ENCODE peak calls at places on chromosomes 3 and 15, in seven cellular contexts. F is K562, Q is esophagus muscularis mucosa, T is HepG2, P is stomach, U is sigmoid colon, W is SK-N-SH. X is an unnamed sample.

GRCh38 chr3:64300790-64301423 is 75.6 kb upstream of the PRICKLE2 start:
- DNase-seq in F (no peak), Q (no peak), T (no peak), P (no peak), U (no peak), W (no peak), X (no peak)

GRCh38 chr15:94234300-94234699 is 2.9 kb downstream of the MCTP2 start:
- DNase-seq in F (no peak), Q (no peak), T (no peak), P (no peak), U (no peak), W (no peak), X (no peak)

GRCh38 chr3:15743587-15744009 is 54.2 kb downstream of the ANKRD28 start:
- DNase-seq in F (no peak), Q (no peak), T (no peak), P (no peak), U (no peak), W (no peak), X (no peak)

GRCh38 chr3:107740992-107741896 is 218.5 kb downstream of the BBX start:
- DNase-seq in F (no peak), Q (no peak), T (peak; percentile 8), P (no peak), U (no peak), W (no peak), X (no peak)

GRCh38 chr3:195771651-195772300 is 40.0 kb downstream of the MUC4 start:
- DNase-seq in F (no peak), Q (no peak), T (no peak), P (no peak), U (peak; percentile 60), W (no peak), X (no peak)

GRCh38 chr3:124207873-124208473 is 216.0 kb upstream of the ROPN1 start:
- DNase-seq in F (no peak), Q (no peak), T (no peak), P (no peak), U (no peak), W (no peak), X (no peak)

GRCh38 chr3:53495091-53495517 is 693 bp downstream of the CACNA1D start:
- DNase-seq in F (no peak), Q (no peak), T (no peak), P (no peak), U (no peak), W (peak; percentile 73), X (no peak)

GRCh38 chr3:25019506-25019905 is 408.6 kb upstream of the RARB start:
- DNase-seq in F (no peak), Q (no peak), T (no peak), P (no peak), U (no peak), W (no peak), X (no peak)

GRCh38 chr3:145869958-145870357 is 291.0 kb downstream of the PLOD2 start:
- DNase-seq in F (no peak), Q (no peak), T (no peak), P (no peak), U (no peak), W (no peak), X (no peak)

DNA sequence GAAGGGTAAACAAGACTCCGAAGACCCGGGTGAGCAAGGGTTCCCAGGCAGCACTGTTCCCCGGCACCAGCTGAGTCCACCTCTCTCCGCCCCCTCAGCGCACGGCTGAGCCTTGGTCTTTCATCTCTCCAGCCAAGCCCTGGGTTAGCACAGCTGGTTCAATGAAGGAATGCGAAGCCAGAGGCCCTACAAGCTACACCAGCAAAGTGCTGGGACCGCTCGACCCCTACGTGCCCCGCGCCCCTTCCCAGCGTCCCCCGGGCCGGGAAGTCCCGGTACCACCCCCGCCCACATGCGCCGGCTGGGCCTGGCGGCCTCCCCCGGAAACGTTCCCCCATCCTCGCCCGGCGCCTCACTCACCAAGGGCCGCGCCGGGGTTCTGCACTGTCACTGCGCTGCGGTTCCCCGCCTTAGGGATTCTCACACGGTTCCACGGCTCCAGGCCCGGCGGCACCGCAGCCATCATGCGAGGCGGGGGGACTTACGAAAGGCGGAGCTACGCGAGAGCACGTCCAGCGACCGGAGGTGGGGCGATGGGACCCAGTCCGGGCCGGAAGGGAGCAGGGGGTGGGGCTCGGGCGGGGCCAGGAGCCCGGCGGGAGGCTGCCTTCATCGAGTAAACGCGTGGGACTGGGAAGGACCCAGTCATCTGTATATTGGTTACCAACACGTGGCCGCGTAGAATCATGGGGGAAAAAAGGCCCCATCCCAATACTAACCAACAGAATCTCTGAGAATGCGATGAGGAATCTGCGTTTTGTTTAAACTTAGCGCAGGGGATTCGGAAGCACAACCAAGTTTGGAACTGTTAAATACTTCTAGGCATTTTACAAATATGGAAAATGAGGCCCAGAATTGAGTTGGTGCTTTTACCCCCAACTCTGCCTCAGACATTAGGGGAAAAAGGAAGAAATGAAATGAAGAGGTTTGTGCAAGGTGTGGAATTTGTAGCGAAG is 28.7 kb downstream of the GTPBP8 start:
- DNase-seq in F (peak; percentile 88), Q (peak; percentile 98), T (peak; percentile 81), P (peak; percentile 89), U (peak; percentile 96), W (peak; percentile 96), X (peak; percentile 91)
- TF ChIP-seq EP300 in F (no peak), Q (no peak), T (no peak), P (no peak), U (no peak), W (no peak), X (no peak)

DNA sequence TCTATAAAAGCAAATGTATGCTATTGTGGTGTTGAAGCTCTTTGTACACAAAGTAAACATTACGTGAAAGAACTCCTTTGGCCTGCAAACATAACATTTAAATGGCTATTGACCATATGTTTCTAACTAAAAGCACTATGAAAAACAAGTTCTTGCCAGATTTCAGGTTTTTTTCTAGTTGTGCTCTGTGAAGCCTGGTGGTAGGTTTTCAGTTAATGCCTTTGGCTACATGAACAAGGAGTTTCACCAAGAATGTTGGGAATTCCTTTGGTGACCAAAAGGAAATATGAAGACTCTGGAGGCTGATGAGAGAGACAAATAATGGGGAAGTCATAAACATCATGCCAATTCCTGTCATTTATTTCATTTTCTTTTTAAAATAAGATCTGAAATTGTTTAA is 66.0 kb downstream of the RBMS3 start:
- DNase-seq in F (no peak), Q (no peak), T (no peak), P (no peak), U (no peak), W (no peak), X (no peak)
- TF ChIP-seq POLR2AphosphoS5 in F (no peak), Q (no peak), T (no peak), P (no peak), U (no peak), W (peak; percentile 35), X (no peak)

GRCh38 chr15:51097553-51098330 is 3.0 kb upstream of the TNFAIP8L3 start:
- DNase-seq in F (no peak), Q (peak; percentile 55), T (peak; percentile 19), P (no peak), U (no peak), W (no peak), X (no peak)
- TF ChIP-seq EP300 in F (no peak), Q (no peak), T (no peak), P (no peak), U (no peak), W (no peak), X (no peak)

DNA sequence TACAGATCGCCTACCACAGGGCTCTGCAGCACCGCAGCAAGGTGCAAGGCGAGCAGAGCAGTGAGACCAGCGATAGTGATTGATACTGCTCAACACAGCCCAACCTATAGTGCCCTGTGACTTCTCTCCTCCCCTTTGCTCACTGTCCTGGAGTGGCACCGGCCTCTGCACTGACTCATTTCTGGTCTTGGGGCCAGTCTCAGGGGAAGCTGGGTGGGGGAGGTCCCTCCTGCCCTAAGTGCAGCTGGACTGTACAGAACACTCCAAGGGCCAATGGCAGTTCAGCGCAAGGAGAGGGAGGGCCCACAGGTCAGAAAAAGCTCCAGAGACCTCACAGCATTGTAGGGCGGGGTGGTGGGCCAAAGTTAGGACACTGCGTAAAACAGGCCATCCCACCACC is 2.5 kb upstream of the OGG1 start:
- DNase-seq in F (no peak), Q (no peak), T (no peak), P (no peak), U (no peak), W (no peak), X (no peak)
- TF ChIP-seq POLR2AphosphoS5 in F (no peak), Q (no peak), T (no peak), P (no peak), U (no peak), W (no peak), X (no peak)

GRCh38 chr3:74643636-74644035 is 29.2 kb upstream of the CNTN3 start:
- DNase-seq in F (no peak), Q (no peak), T (no peak), P (peak; percentile 70), U (peak; percentile 69), W (peak; percentile 54), X (peak; percentile 10)
- TF ChIP-seq EP300 in F (no peak), Q (no peak), T (no peak), P (no peak), U (peak; percentile 61), W (no peak), X (no peak)

GRCh38 chr3:174439621-174440349 is 419.3 kb upstream of the NAALADL2 start:
- DNase-seq in F (no peak), Q (no peak), T (peak; percentile 5), P (peak; percentile 26), U (peak; percentile 72), W (no peak), X (peak; percentile 17)
- TF ChIP-seq POLR2AphosphoS5 in F (no peak), Q (peak; percentile 45), T (no peak), P (peak; percentile 29), U (no peak), W (peak; percentile 92), X (peak; percentile 35)

X was measured in transverse colon.